ENCODE peak calls at places on chromosomes 3 and 15, in five cellular contexts. H is GM12892; R is effector memory CD4-positive, alpha-beta T cell; U is hippocampal formation; K is stimulated activated CD8-positive, alpha-beta memory T cell treated with anti-CD3 and anti-CD28 coated beads, Interleukin-15, amount 100 ng/mL, for 1 hour. Z is an unnamed sample.

GRCh38 chr15:25693321-25694237 is 169.5 kb downstream of the ATP10A start:
- DNase-seq in H (no peak), R (no peak), U (no peak), K (no peak), Z (no peak)

GRCh38 chr15:74167891-74168331 is 5.6 kb upstream of the ISLR start:
- DNase-seq in H (no peak), R (no peak), U (no peak), K (no peak), Z (no peak)

GRCh38 chr3:40057077-40057476 is 247.7 kb downstream of the MYRIP start:
- DNase-seq in H (no peak), R (no peak), U (no peak), K (no peak), Z (no peak)

GRCh38 chr15:65286704-65287514 is at the start of gene PARP16:
- DNase-seq in H (peak), R (peak), U (peak), K (peak), Z (peak)

GRCh38 chr3:61808526-61808925 is 247.2 kb downstream of the PTPRG start:
- DNase-seq in H (no peak), R (no peak), U (no peak), K (no peak), Z (no peak)

GRCh38 chr3:31213869-31214486 is 318.7 kb upstream of the STT3B start:
- DNase-seq in H (no peak), R (peak), U (no peak), K (no peak), Z (no peak)

GRCh38 chr15:88905576-88905975 is 7.6 kb downstream of the MFGE8 start:
- DNase-seq in H (peak), R (no peak), U (no peak), K (no peak), Z (no peak)

GRCh38 chr3:9760779-9761505 is 8.8 kb downstream of the CAMK1 start:
- DNase-seq in H (no peak), R (no peak), U (no peak), K (no peak), Z (no peak)

GRCh38 chr3:17995769-17996168 is 253.3 kb upstream of the TBC1D5 start:
- DNase-seq in H (no peak), R (no peak), U (no peak), K (no peak), Z (no peak)

GRCh38 chr3:69869021-69869420 is 129.8 kb downstream of the MITF start:
- DNase-seq in H (no peak), R (no peak), U (no peak), K (no peak), Z (no peak)